ENCODE peak calls at places on chromosomes 3 and 15, in six cellular contexts. U, T, N, F, H and E are unnamed samples.

GRCh38 chr15:69784808-69785550 is 312.7 kb downstream of the TLE3 start:
- DNase-seq in T (no peak), U (no peak), H (no peak), N (no peak), F (no peak), E (no peak)

GRCh38 chr3:180018588-180018987 is 18.1 kb downstream of the PEX5L start:
- DNase-seq in U (no peak), N (no peak), T (no peak), H (no peak), F (no peak), E (no peak)

GRCh38 chr15:52020253-52021085 is 1.4 kb downstream of the MAPK6 start:
- DNase-seq in F (no peak), H (no peak), N (no peak), U (no peak), T (no peak), E (no peak)

GRCh38 chr3:81910244-81910852 is 148.9 kb upstream of the GBE1 start:
- DNase-seq in U (no peak), F (no peak), N (no peak), H (peak; percentile 18), T (no peak), E (no peak)

GRCh38 chr3:195801251-195802183 is 10.2 kb downstream of the MUC4 start:
- DNase-seq in U (no peak), F (no peak), T (no peak), H (peak; percentile 57), N (no peak), E (peak; percentile 60)

GRCh38 chr3:113002676-113003075 is 11.9 kb downstream of the GTPBP8 start:
- DNase-seq in N (no peak), F (no peak), T (no peak), U (no peak), H (no peak), E (no peak)

GRCh38 chr3:4712109-4712508 is 219.0 kb downstream of the ITPR1 start:
- DNase-seq in U (peak; percentile 91), H (peak; percentile 78), T (no peak), F (no peak), N (no peak), E (no peak)

GRCh38 chr3:132001036-132001435 is 33.8 kb downstream of the CPNE4 start:
- DNase-seq in T (no peak), F (no peak), U (no peak), N (no peak), H (no peak), E (no peak)

DNA sequence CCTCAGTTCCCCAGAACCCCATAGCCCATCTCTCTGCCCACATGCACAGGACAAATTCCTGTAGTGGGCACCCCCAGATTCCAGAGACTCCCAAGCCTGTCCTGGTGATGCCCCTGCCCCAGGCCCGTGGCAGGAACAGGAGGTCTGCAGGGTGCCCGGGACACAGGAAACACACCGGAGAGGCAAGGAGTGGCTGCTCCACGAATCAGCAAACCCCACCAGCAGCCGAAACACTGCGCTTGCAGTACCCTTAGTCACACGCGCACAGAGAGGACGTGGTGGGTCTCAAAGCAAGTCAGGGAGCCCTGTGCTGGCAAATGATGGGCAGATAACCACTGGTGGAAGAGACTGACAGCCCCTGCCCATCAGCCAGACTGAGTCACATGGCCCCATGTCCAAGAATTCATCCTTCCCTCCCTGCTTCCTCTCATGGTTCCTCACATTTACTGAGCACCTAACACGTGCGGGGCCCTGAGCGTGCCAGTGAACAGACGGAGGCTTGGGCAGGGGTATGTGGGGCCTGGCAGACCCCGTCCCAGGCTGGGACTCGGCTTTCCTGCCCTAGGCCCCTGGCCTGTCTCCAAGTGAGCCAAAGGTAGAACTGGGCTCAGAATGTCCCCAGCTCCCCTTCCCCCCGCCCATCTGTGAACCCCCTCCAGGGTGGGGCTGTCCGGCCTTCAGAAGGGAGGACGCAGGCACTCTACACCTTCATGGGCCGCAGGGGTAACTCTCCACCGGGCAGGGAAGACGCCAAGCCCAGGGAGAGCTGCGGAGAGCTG is 130.4 kb upstream of the IQSEC1 start:
- DNase-seq in H (no peak), N (no peak), T (no peak), U (no peak), F (no peak), E (no peak)
- H3K27me3 ChIP-seq in H (no peaks in the 10 kb centered on the region), N (no peaks in the 10 kb centered on the region), T (peaks cover 5% of the 10 kb centered on the region), U (no peaks in the 10 kb centered on the region), F (no peaks in the 10 kb centered on the region), E (peaks cover 11% of the 10 kb centered on the region)

GRCh38 chr15:99485992-99486370 is 79.8 kb upstream of the MEF2A start:
- DNase-seq in N (no peak), U (no peak), T (no peak), H (no peak), F (no peak), E (no peak)
- H3K4me3 ChIP-seq in N (peak overlapping the region; percentile 16), U (peak overlapping the region; percentile 46), T (no peak overlapping the region), H (peak overlapping the region; percentile 34), F (peak overlapping the region; percentile 29), E (peak overlapping the region; percentile 49)

DNA sequence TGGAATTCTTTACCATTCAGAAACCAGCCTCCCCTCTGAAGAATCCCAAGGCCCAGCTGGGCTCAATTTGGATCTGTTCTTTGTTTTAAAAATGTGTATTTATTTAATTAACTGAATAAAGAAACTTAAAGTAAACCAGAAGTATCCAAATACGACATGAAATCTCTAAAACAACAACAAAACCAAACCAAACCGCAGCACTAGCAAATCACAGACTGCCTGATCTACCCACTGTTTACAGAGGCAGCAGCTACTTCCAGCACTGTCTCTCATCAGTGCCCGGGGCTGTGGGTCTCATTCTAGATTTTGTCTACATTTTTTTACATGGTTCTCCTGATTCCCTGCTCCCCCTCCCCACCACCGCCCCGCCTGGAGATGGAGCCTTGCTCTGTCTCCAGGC is 2.3 kb downstream of the FLNB start:
- DNase-seq in H (no peak), U (no peak), T (no peak), N (no peak), F (no peak), E (no peak)
- H3K27me3 ChIP-seq in H (no peaks in the 10 kb centered on the region), U (no peaks in the 10 kb centered on the region), T (no peaks in the 10 kb centered on the region), N (no peaks in the 10 kb centered on the region), F (no peaks in the 10 kb centered on the region), E (no peaks in the 10 kb centered on the region)

GRCh38 chr3:42906905-42907183 is 902 bp downstream of the ZNF662 start:
- DNase-seq in N (no peak), T (no peak), U (no peak), H (no peak), F (no peak), E (no peak)
- H3K4me3 ChIP-seq in N (no peak overlapping the region), T (no peak overlapping the region), U (no peak overlapping the region), H (peak overlapping the region; percentile 45), F (no peak overlapping the region), E (peak overlapping the region; percentile 69)

DNA sequence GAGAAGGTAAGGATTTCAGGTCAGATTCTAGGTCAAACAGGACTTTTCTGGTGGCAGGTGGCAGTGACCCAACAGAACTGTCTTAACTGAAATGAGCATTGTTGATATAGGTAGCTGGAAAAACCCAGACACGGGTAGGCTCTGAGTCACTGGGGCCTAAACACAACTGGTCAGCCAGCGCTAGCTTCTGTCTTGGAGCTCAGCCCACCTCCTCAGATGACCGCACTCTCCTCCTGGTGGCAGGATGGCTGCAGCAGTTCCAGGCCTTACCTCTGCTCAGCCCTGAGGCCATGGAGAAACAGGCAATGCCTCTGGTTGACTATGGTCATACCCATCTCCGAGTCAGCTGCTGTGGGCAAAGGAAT is 61.1 kb upstream of the GATA2 start:
- DNase-seq in F (no peak), T (no peak), U (peak; percentile 56), H (no peak), N (no peak), E (peak; percentile 50)
- H3K27me3 ChIP-seq in F (peaks cover 2% of the 10 kb centered on the region), T (peaks cover 7% of the 10 kb centered on the region), U (no peaks in the 10 kb centered on the region), H (peaks cover 14% of the 10 kb centered on the region), N (no peaks in the 10 kb centered on the region), E (peaks cover 28% of the 10 kb centered on the region)

GRCh38 chr3:155743616-155744015 is 1.3 kb downstream of the PLCH1 start:
- DNase-seq in H (no peak), F (no peak), N (no peak), T (no peak), U (no peak), E (no peak)
- H3K4me3 ChIP-seq in H (peak overlapping the region; percentile 71), F (peak overlapping the region; percentile 83), N (peak overlapping the region; percentile 64), T (peak overlapping the region; percentile 69), U (peak overlapping the region; percentile 85), E (peak overlapping the region; percentile 60)

DNA sequence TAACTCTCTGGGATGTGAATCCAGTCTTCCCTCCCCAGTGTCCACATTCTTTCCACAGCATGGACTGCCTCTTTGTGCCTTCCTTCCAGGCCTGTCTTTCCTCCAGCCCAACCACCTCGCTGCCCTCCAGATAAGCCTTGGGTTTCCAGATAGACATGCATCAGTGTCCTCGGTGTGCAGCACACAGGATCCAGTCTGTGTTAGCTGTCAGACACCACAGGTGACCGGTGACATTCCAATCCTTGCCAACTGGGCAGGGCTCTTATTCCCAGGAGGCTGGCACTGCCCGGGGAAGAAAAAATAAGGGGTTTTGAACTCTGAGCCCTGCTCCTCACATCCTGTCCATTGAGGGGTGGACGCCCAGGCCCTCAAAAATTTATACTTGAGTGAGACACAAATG is 6.0 kb upstream of the SLC6A1 start:
- DNase-seq in H (no peak), U (no peak), N (peak; percentile 76), F (no peak), T (no peak), E (no peak)
- H3K27me3 ChIP-seq in H (peaks cover 3% of the 10 kb centered on the region), U (peaks cover 76% of the 10 kb centered on the region), N (no peaks in the 10 kb centered on the region), F (peaks cover 1% of the 10 kb centered on the region), T (peaks cover 12% of the 10 kb centered on the region), E (no peaks in the 10 kb centered on the region)

GRCh38 chr3:105385868-105386508 is 19.3 kb downstream of the ALCAM start:
- DNase-seq in H (no peak), N (no peak), U (no peak), F (no peak), T (no peak), E (no peak)
- H3K4me3 ChIP-seq in H (no peak overlapping the region), N (no peak overlapping the region), U (no peak overlapping the region), F (no peak overlapping the region), T (no peak overlapping the region), E (no peak overlapping the region)

GRCh38 chr15:34789326-34789725 is 6.0 kb downstream of the ACTC1 start:
- DNase-seq in U (no peak), F (no peak), H (no peak), T (no peak), N (no peak), E (no peak)

GRCh38 chr15:34790121-34790520 is 5.2 kb downstream of the ACTC1 start:
- DNase-seq in N (no peak), F (no peak), H (no peak), U (no peak), T (no peak), E (no peak)

GRCh38 chr15:34793071-34793470 is 2.3 kb downstream of the ACTC1 start:
- DNase-seq in T (no peak), N (no peak), U (no peak), F (no peak), H (no peak), E (no peak)

GRCh38 chr15:34793901-34794300 is 1.4 kb downstream of the ACTC1 start:
- DNase-seq in T (no peak), U (no peak), N (no peak), F (no peak), H (no peak), E (no peak)

GRCh38 chr15:34791701-34792100 is 3.6 kb downstream of the ACTC1 start:
- DNase-seq in N (no peak), H (no peak), T (no peak), U (no peak), F (no peak), E (no peak)
- H3K27me3 ChIP-seq in N (peaks cover 10% of the 10 kb centered on the region), H (peaks cover 15% of the 10 kb centered on the region), T (peaks cover 17% of the 10 kb centered on the region), U (peaks cover 39% of the 10 kb centered on the region), F (peaks cover 2% of the 10 kb centered on the region), E (peaks cover 18% of the 10 kb centered on the region)